ENCODE peak calls at places on chromosomes 13 and 19, in seven cellular contexts. One of them, this sample, is unnamed.
A peak's percentile ranks its signal among the peaks of the same experiment; 100 is the strongest.

GRCh38 chr13:44455781-44456180 is 82.2 kb downstream of the SERP2 start:
- DNase-seq in foreskin fibroblast: no peak
- DNase-seq in heart right ventricle: no peak
- DNase-seq in HFFc6: no peak
- DNase-seq in lower leg skin: no peak
- DNase-seq in A549: no peak
- DNase-seq in tibial artery: no peak
- DNase-seq in this sample: no peak

GRCh38 chr13:33644607-33645543 is 173.1 kb upstream of the RFC3 start:
- DNase-seq in HFFc6: no peak
- DNase-seq in A549: no peak
- DNase-seq in heart right ventricle: peak; percentile 54
- DNase-seq in lower leg skin: no peak
- DNase-seq in tibial artery: no peak
- DNase-seq in foreskin fibroblast: peak; percentile 27
- DNase-seq in this sample: no peak

GRCh38 chr19:50513746-50514345 is at the start of gene ASPDH:
- DNase-seq in heart right ventricle: no peak
- DNase-seq in HFFc6: no peak
- DNase-seq in foreskin fibroblast: no peak
- DNase-seq in tibial artery: no peak
- DNase-seq in lower leg skin: no peak
- DNase-seq in A549: no peak
- DNase-seq in this sample: no peak

GRCh38 chr13:109665781-109666249 is 120.6 kb downstream of the IRS2 start:
- DNase-seq in A549: no peak
- DNase-seq in tibial artery: no peak
- DNase-seq in foreskin fibroblast: no peak
- DNase-seq in lower leg skin: no peak
- DNase-seq in HFFc6: no peak
- DNase-seq in heart right ventricle: no peak
- DNase-seq in this sample: no peak

GRCh38 chr13:93558637-93559036 is 332.0 kb downstream of the GPC6 start:
- DNase-seq in A549: no peak
- DNase-seq in foreskin fibroblast: no peak
- DNase-seq in HFFc6: no peak
- DNase-seq in tibial artery: no peak
- DNase-seq in lower leg skin: no peak
- DNase-seq in heart right ventricle: no peak
- DNase-seq in this sample: no peak

GRCh38 chr13:21902709-21903098 is 231.8 kb downstream of the FGF9 start:
- DNase-seq in tibial artery: no peak
- DNase-seq in A549: no peak
- DNase-seq in HFFc6: no peak
- DNase-seq in lower leg skin: no peak
- DNase-seq in heart right ventricle: no peak
- DNase-seq in foreskin fibroblast: no peak
- DNase-seq in this sample: no peak

GRCh38 chr19:2906631-2907195 is 6.0 kb downstream of the ZNF57 start:
- DNase-seq in heart right ventricle: no peak
- DNase-seq in foreskin fibroblast: no peak
- DNase-seq in lower leg skin: peak; percentile 76
- DNase-seq in HFFc6: no peak
- DNase-seq in tibial artery: no peak
- DNase-seq in A549: no peak
- DNase-seq in this sample: no peak

GRCh38 chr13:70923863-70924752 is 815.9 kb upstream of the KLHL1 start:
- DNase-seq in A549: no peak
- DNase-seq in foreskin fibroblast: no peak
- DNase-seq in HFFc6: no peak
- DNase-seq in lower leg skin: no peak
- DNase-seq in tibial artery: peak; percentile 56
- DNase-seq in heart right ventricle: no peak
- DNase-seq in this sample: no peak

GRCh38 chr19:56573914-56574313 is 6.6 kb downstream of the ZNF470 start:
- DNase-seq in HFFc6: no peak
- DNase-seq in A549: no peak
- DNase-seq in tibial artery: no peak
- DNase-seq in foreskin fibroblast: no peak
- DNase-seq in lower leg skin: no peak
- DNase-seq in heart right ventricle: no peak
- DNase-seq in this sample: no peak

GRCh38 chr19:5882421-5882968 is 12.2 kb upstream of the FUT5 start:
- DNase-seq in lower leg skin: no peak
- DNase-seq in A549: no peak
- DNase-seq in foreskin fibroblast: no peak
- DNase-seq in HFFc6: no peak
- DNase-seq in heart right ventricle: no peak
- DNase-seq in tibial artery: no peak
- DNase-seq in this sample: no peak

GRCh38 chr13:59497845-59498244 is 665.9 kb downstream of the DIAPH3 start:
- DNase-seq in lower leg skin: no peak
- DNase-seq in A549: no peak
- DNase-seq in tibial artery: no peak
- DNase-seq in HFFc6: no peak
- DNase-seq in heart right ventricle: no peak
- DNase-seq in foreskin fibroblast: no peak
- DNase-seq in this sample: no peak

GRCh38 chr13:50844181-50844875 is 836 bp upstream of the DLEU7 start:
- DNase-seq in tibial artery: no peak
- DNase-seq in HFFc6: no peak
- DNase-seq in foreskin fibroblast: peak; percentile 33
- DNase-seq in lower leg skin: no peak
- DNase-seq in heart right ventricle: no peak
- DNase-seq in A549: no peak
- DNase-seq in this sample: no peak

GRCh38 chr13:46022476-46022875 is 30.1 kb downstream of the ZC3H13 start:
- DNase-seq in HFFc6: no peak
- DNase-seq in lower leg skin: no peak
- DNase-seq in tibial artery: no peak
- DNase-seq in foreskin fibroblast: no peak
- DNase-seq in A549: no peak
- DNase-seq in heart right ventricle: no peak
- DNase-seq in this sample: no peak

GRCh38 chr13:106630162-106630561 is 62.2 kb upstream of the ARGLU1 start:
- DNase-seq in heart right ventricle: no peak
- DNase-seq in A549: no peak
- DNase-seq in tibial artery: no peak
- DNase-seq in HFFc6: no peak
- DNase-seq in foreskin fibroblast: no peak
- DNase-seq in lower leg skin: peak; percentile 43
- DNase-seq in this sample: no peak

GRCh38 chr13:73819711-73820110 is 314.5 kb downstream of the KLF12 start:
- DNase-seq in foreskin fibroblast: no peak
- DNase-seq in heart right ventricle: no peak
- DNase-seq in HFFc6: no peak
- DNase-seq in lower leg skin: no peak
- DNase-seq in tibial artery: no peak
- DNase-seq in A549: no peak
- DNase-seq in this sample: no peak

GRCh38 chr13:95267662-95268369 is 33.4 kb downstream of the ABCC4 start:
- DNase-seq in HFFc6: peak; percentile 92
- DNase-seq in A549: peak; percentile 76
- DNase-seq in foreskin fibroblast: peak; percentile 94
- DNase-seq in heart right ventricle: no peak
- DNase-seq in tibial artery: no peak
- DNase-seq in lower leg skin: no peak
- DNase-seq in this sample: no peak

GRCh38 chr13:76216729-76217128 is 580.6 kb downstream of the LMO7 start:
- DNase-seq in HFFc6: no peak
- DNase-seq in lower leg skin: no peak
- DNase-seq in A549: no peak
- DNase-seq in heart right ventricle: no peak
- DNase-seq in foreskin fibroblast: peak; percentile 75
- DNase-seq in tibial artery: no peak
- DNase-seq in this sample: no peak

GRCh38 chr19:29285878-29286277 is 72.9 kb upstream of the UQCRFS1 start:
- DNase-seq in lower leg skin: peak; percentile 62
- DNase-seq in tibial artery: peak; percentile 11
- DNase-seq in A549: no peak
- DNase-seq in HFFc6: no peak
- DNase-seq in heart right ventricle: no peak
- DNase-seq in foreskin fibroblast: no peak
- DNase-seq in this sample: no peak

GRCh38 chr13:104485571-104485970 is 1419.4 kb upstream of the SLC10A2 start:
- DNase-seq in heart right ventricle: no peak
- DNase-seq in lower leg skin: no peak
- DNase-seq in foreskin fibroblast: no peak
- DNase-seq in tibial artery: no peak
- DNase-seq in A549: no peak
- DNase-seq in HFFc6: no peak
- DNase-seq in this sample: no peak

GRCh38 chr19:51548891-51549305 is 17.4 kb upstream of the SIGLEC6 start:
- DNase-seq in tibial artery: no peak
- DNase-seq in lower leg skin: peak; percentile 50
- DNase-seq in heart right ventricle: no peak
- DNase-seq in foreskin fibroblast: no peak
- DNase-seq in A549: no peak
- DNase-seq in HFFc6: no peak
- DNase-seq in this sample: no peak

GRCh38 chr19:872266-872951 is 12.9 kb downstream of the CFD start:
- DNase-seq in tibial artery: no peak
- DNase-seq in heart right ventricle: peak; percentile 50
- DNase-seq in foreskin fibroblast: peak; percentile 88
- DNase-seq in lower leg skin: peak; percentile 93
- DNase-seq in A549: no peak
- DNase-seq in HFFc6: peak; percentile 74
- DNase-seq in this sample: no peak

GRCh38 chr13:47835470-47836228 is 165.4 kb downstream of the SUCLA2 start:
- DNase-seq in HFFc6: no peak
- DNase-seq in A549: no peak
- DNase-seq in heart right ventricle: no peak
- DNase-seq in tibial artery: no peak
- DNase-seq in foreskin fibroblast: peak; percentile 6
- DNase-seq in lower leg skin: no peak
- DNase-seq in this sample: no peak
- TF ChIP-seq CTCF in HFFc6: no peak
- TF ChIP-seq CTCF in A549: no peak
- TF ChIP-seq CTCF in heart right ventricle: no peak
- TF ChIP-seq CTCF in tibial artery: no peak
- TF ChIP-seq CTCF in foreskin fibroblast: no peak
- TF ChIP-seq CTCF in lower leg skin: no peak
- TF ChIP-seq CTCF in this sample: no peak

DNA sequence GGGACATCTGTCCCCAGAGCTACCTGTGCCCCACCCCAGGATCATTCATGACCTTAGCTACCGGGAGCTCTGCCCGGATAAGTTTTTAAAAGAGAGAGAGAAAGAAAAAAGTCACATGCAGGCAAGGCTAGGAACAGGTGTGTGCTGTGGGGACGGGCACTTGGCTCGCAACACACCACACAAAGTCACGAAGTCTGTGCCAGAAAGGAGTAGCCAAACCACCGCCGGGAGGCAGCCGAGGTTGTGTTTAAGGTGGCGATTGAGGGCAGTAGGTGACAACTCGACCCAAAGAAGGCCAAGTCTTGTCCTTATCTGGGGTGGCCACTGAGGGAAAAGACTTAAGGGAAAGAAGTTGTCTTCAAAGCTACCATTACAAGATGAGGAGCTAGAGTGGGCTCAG is 4.6 kb upstream of the TSHZ3 start:
- DNase-seq in A549: no peak
- DNase-seq in foreskin fibroblast: no peak
- DNase-seq in HFFc6: no peak
- DNase-seq in heart right ventricle: no peak
- DNase-seq in lower leg skin: no peak
- DNase-seq in tibial artery: no peak
- DNase-seq in this sample: no peak
- TF ChIP-seq CTCF in A549: no peak
- TF ChIP-seq CTCF in foreskin fibroblast: no peak
- TF ChIP-seq CTCF in HFFc6: no peak
- TF ChIP-seq CTCF in heart right ventricle: no peak
- TF ChIP-seq CTCF in lower leg skin: no peak
- TF ChIP-seq CTCF in tibial artery: no peak
- TF ChIP-seq CTCF in this sample: no peak

DNA sequence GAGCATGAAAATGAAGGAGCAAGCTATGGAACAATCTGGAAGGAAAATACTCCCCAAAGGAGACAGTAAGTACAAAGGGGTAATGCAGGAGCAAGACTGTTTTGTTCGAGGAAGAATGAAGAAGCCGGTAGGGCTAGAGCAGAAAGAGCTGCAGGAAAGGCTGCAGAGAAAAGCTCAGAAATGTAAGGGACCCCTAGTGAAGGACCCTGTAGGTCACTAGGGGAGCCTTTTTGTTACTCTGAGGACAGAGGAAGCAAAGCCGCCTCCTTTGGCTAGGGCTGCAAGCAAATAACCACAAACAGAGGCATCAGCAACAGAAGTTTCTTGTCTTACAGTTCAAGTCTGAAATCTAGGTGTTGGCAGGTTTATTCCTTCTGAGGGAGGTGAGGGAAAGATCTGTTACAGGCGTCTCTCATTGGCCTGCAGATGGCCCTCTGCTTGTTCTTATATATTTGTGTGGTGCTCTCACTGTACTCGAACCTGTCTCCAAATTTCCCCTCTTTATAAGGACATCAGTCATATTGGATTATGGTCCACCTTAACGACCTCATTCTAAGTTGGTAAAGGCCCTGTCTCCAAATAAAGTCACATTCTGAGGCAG is 362.3 kb downstream of the COG6 start:
- DNase-seq in tibial artery: no peak
- DNase-seq in A549: no peak
- DNase-seq in heart right ventricle: no peak
- DNase-seq in HFFc6: no peak
- DNase-seq in foreskin fibroblast: no peak
- DNase-seq in lower leg skin: no peak
- DNase-seq in this sample: no peak
- TF ChIP-seq CTCF in tibial artery: no peak
- TF ChIP-seq CTCF in A549: no peak
- TF ChIP-seq CTCF in heart right ventricle: no peak
- TF ChIP-seq CTCF in HFFc6: no peak
- TF ChIP-seq CTCF in foreskin fibroblast: no peak
- TF ChIP-seq CTCF in lower leg skin: no peak
- TF ChIP-seq CTCF in this sample: no peak

DNA sequence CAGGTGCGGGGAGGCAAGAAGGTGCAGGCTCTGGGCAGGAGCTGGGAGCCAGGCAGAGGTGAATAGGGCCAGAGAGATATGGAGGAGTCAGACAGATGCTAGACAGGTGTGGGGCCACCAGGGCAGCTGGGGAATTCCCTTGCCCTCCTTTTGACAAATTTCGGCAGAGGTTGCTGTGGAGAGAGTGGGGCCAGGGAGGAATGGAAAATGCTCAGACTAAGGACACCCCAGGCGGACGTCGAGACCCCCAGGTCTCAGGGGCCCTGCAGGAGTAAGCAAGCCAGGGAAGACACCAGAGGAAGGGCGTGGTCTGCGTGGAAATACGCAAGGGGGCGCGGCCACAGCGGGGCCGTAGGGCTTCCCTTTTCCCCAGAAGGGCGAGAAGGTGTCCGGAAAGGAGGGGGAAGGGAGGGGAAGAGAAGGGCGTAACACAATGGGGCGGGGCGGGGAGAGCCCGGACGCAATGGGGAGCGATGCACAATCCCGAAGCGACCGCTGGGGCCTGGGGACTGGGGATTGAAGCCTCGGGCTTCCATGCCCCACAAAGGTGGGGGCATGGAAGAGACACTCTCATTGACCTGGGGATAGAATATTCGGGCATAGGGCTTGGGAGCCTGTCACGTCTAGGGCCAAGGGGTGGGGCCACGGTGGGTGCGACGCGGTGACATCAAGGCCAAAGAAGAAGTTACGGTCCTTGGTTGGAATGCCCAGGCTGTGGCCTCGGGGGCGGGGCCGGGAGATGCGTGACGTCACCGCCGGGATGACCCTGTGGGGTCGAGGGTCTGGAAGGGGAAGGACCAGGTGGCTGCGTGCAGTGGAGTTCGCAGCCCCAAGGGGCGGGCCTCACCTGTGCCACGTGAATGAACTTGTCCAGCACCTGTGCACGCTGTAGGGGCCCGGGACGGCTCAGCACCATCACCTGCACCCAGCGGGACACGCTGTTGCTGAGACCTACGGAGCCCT is 8.2 kb downstream of the RASGRP4 start:
- DNase-seq in tibial artery: no peak
- DNase-seq in foreskin fibroblast: peak; percentile 57
- DNase-seq in HFFc6: no peak
- DNase-seq in A549: peak; percentile 92
- DNase-seq in heart right ventricle: peak; percentile 60
- DNase-seq in lower leg skin: peak; percentile 93
- DNase-seq in this sample: no peak
- TF ChIP-seq CTCF in tibial artery: no peak
- TF ChIP-seq CTCF in foreskin fibroblast: no peak
- TF ChIP-seq CTCF in HFFc6: no peak
- TF ChIP-seq CTCF in A549: no peak
- TF ChIP-seq CTCF in heart right ventricle: no peak
- TF ChIP-seq CTCF in lower leg skin: no peak
- TF ChIP-seq CTCF in this sample: no peak